ENCODE peak calls at places on chromosome 11, in ten cellular contexts. S, H, U, X, F, E, T, I, K and N are unnamed samples.

GRCh38 chr11:10263929-10264328 is 30.1 kb downstream of the SBF2 start:
- DNase-seq in S (no peak), H (peak), U (no peak), X (no peak), F (no peak), E (no peak), T (no peak), I (no peak), K (peak), N (no peak)

GRCh38 chr11:93034031-93034430 is 64.6 kb downstream of the MTNR1B start:
- DNase-seq in S (no peak), H (no peak), U (no peak), X (no peak), F (no peak), E (no peak), T (no peak), I (no peak), K (no peak), N (no peak)

GRCh38 chr11:1847941-1848639 is 4.8 kb upstream of the LSP1 start:
- DNase-seq in S (no peak), H (no peak), U (no peak), X (peak), F (no peak), E (no peak), T (no peak), I (no peak), K (no peak), N (no peak)

GRCh38 chr11:73931039-73931645 is 19.7 kb upstream of the DNAJB13 start:
- DNase-seq in S (no peak), H (peak), U (peak), X (peak), F (peak), E (no peak), T (no peak), I (peak), K (peak), N (no peak)

GRCh38 chr11:94597896-94598295 is 30.7 kb downstream of the PIWIL4 start:
- DNase-seq in S (no peak), H (peak), U (peak), X (peak), F (no peak), E (no peak), T (no peak), I (no peak), K (no peak), N (no peak)

GRCh38 chr11:35376613-35377012 is 42.7 kb downstream of the SLC1A2 start:
- DNase-seq in S (no peak), H (no peak), U (no peak), X (no peak), F (no peak), E (no peak), T (no peak), I (no peak), K (peak), N (no peak)

GRCh38 chr11:32188785-32189184 is 97.9 kb downstream of the RCN1 start:
- DNase-seq in S (no peak), H (no peak), U (peak), X (no peak), F (no peak), E (no peak), T (no peak), I (no peak), K (no peak), N (no peak)

GRCh38 chr11:120096756-120097191 is 41.1 kb downstream of the TRIM29 start:
- DNase-seq in S (no peak), H (no peak), U (peak), X (no peak), F (no peak), E (no peak), T (no peak), I (no peak), K (no peak), N (no peak)

GRCh38 chr11:119206512-119207299 is 567 bp downstream of the CBL start:
- DNase-seq in S (peak), H (peak), U (peak), X (peak), F (peak), E (no peak), T (peak), I (peak), K (peak), N (peak)